ENCODE peak calls at places on chromosomes 2 and 18, in eight cellular contexts. One of them, this sample, is unnamed.

GRCh38 chr2:97011977-97012569 is 25.7 kb upstream of the FAM178B start:
- DNase-seq in choroid plexus epithelial cell: peak; percentile 86
- DNase-seq in upper lobe of right lung: no peak
- DNase-seq in fibroblast of mammary gland: peak; percentile 75
- DNase-seq in neural progenitor cell: peak; percentile 56
- DNase-seq in AG04449: peak; percentile 21
- DNase-seq in cardiac fibroblast: peak; percentile 82
- DNase-seq in fibroblast of the aortic adventitia: peak; percentile 82
- DNase-seq in this sample: peak; percentile 46

GRCh38 chr2:187338679-187339121 is 109.4 kb downstream of the CALCRL start:
- DNase-seq in choroid plexus epithelial cell: no peak
- DNase-seq in upper lobe of right lung: peak; percentile 47
- DNase-seq in fibroblast of mammary gland: no peak
- DNase-seq in neural progenitor cell: peak; percentile 15
- DNase-seq in AG04449: no peak
- DNase-seq in cardiac fibroblast: no peak
- DNase-seq in fibroblast of the aortic adventitia: no peak
- DNase-seq in this sample: no peak

GRCh38 chr2:46962751-46963150 is 47.1 kb upstream of the MCFD2 start:
- DNase-seq in choroid plexus epithelial cell: no peak
- DNase-seq in upper lobe of right lung: no peak
- DNase-seq in fibroblast of mammary gland: no peak
- DNase-seq in neural progenitor cell: no peak
- DNase-seq in AG04449: no peak
- DNase-seq in cardiac fibroblast: no peak
- DNase-seq in fibroblast of the aortic adventitia: no peak
- DNase-seq in this sample: no peak

GRCh38 chr2:224099846-224100643 is 61.0 kb upstream of the SERPINE2 start:
- DNase-seq in choroid plexus epithelial cell: no peak
- DNase-seq in upper lobe of right lung: no peak
- DNase-seq in fibroblast of mammary gland: no peak
- DNase-seq in neural progenitor cell: no peak
- DNase-seq in AG04449: no peak
- DNase-seq in cardiac fibroblast: no peak
- DNase-seq in fibroblast of the aortic adventitia: peak; percentile 53
- DNase-seq in this sample: no peak

GRCh38 chr2:3151153-3151918 is 226.3 kb downstream of the EIPR1 start:
- DNase-seq in choroid plexus epithelial cell: no peak
- DNase-seq in upper lobe of right lung: no peak
- DNase-seq in fibroblast of mammary gland: no peak
- DNase-seq in neural progenitor cell: no peak
- DNase-seq in AG04449: no peak
- DNase-seq in cardiac fibroblast: no peak
- DNase-seq in fibroblast of the aortic adventitia: no peak
- DNase-seq in this sample: no peak

GRCh38 chr18:65754121-65754520 is 3.3 kb downstream of the CDH7 start:
- DNase-seq in choroid plexus epithelial cell: peak; percentile 82
- DNase-seq in upper lobe of right lung: no peak
- DNase-seq in fibroblast of mammary gland: no peak
- DNase-seq in neural progenitor cell: no peak
- DNase-seq in AG04449: no peak
- DNase-seq in cardiac fibroblast: no peak
- DNase-seq in fibroblast of the aortic adventitia: no peak
- DNase-seq in this sample: no peak

GRCh38 chr2:159795781-159796667 is 2.0 kb downstream of the CD302 start:
- DNase-seq in choroid plexus epithelial cell: peak; percentile 53
- DNase-seq in upper lobe of right lung: no peak
- DNase-seq in fibroblast of mammary gland: no peak
- DNase-seq in neural progenitor cell: no peak
- DNase-seq in AG04449: no peak
- DNase-seq in cardiac fibroblast: no peak
- DNase-seq in fibroblast of the aortic adventitia: no peak
- DNase-seq in this sample: no peak

GRCh38 chr2:107570876-107571275 is 255.8 kb upstream of the RGPD4 start:
- DNase-seq in choroid plexus epithelial cell: no peak
- DNase-seq in upper lobe of right lung: no peak
- DNase-seq in fibroblast of mammary gland: no peak
- DNase-seq in neural progenitor cell: no peak
- DNase-seq in AG04449: no peak
- DNase-seq in cardiac fibroblast: no peak
- DNase-seq in fibroblast of the aortic adventitia: no peak
- DNase-seq in this sample: no peak

GRCh38 chr18:23551978-23552377 is 34.3 kb downstream of the NPC1 start:
- DNase-seq in choroid plexus epithelial cell: no peak
- DNase-seq in upper lobe of right lung: no peak
- DNase-seq in fibroblast of mammary gland: no peak
- DNase-seq in neural progenitor cell: no peak
- DNase-seq in AG04449: no peak
- DNase-seq in cardiac fibroblast: no peak
- DNase-seq in fibroblast of the aortic adventitia: no peak
- DNase-seq in this sample: no peak

DNA sequence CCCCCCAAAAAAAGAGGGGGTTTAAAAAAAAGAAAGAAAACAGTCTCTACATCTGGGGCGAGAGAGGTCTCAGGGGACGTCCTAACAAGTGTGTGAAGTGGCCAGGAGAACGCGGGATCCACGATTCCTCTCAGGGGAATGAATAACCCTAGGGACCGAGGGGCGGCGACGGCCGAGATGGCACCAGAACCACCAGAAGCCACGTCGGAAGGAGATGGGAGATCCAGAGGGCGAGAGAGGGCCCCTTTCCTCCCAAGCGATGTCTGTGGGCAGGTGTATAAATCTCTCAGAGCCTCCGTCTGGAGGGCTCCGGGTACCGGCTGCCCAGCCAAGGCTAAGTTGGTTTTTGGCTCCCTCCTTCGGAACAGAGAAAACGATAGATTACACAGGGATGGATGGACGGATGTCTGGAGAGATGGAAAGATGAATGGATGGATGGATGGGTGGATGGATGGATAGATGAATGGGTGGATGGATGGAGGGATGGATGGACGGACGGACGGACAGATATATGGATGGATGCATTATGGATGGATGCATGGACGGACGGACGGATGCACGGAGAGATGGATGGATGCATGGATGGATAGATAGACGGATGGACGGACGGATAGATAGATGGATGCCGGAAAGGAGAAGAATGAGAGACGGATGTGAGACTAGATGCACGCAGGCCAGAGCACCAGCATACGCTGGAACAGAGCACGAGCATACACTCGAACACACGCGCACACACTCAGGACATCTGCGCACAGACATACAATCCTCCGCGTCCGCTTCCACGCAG is 1.6 kb downstream of the EPHA4 start:
- DNase-seq in choroid plexus epithelial cell: peak; percentile 17
- DNase-seq in upper lobe of right lung: no peak
- DNase-seq in fibroblast of mammary gland: peak; percentile 31
- DNase-seq in neural progenitor cell: peak; percentile 75
- DNase-seq in AG04449: no peak
- DNase-seq in cardiac fibroblast: peak; percentile 6
- DNase-seq in fibroblast of the aortic adventitia: peak; percentile 8
- DNase-seq in this sample: no peak
- H3K4me3 ChIP-seq in choroid plexus epithelial cell: peak overlapping the region; percentile 62
- H3K4me3 ChIP-seq in upper lobe of right lung: peak overlapping the region; percentile 74
- H3K4me3 ChIP-seq in fibroblast of mammary gland: peak overlapping the region; percentile 89
- H3K4me3 ChIP-seq in neural progenitor cell: peak overlapping the region; percentile 97
- H3K4me3 ChIP-seq in AG04449: peak overlapping the region; percentile 91
- H3K4me3 ChIP-seq in cardiac fibroblast: peak overlapping the region; percentile 78
- H3K4me3 ChIP-seq in fibroblast of the aortic adventitia: peak overlapping the region; percentile 89
- H3K4me3 ChIP-seq in this sample: peak overlapping the region; percentile 91

GRCh38 chr18:27838230-27838629 is 338.7 kb downstream of the CDH2 start:
- DNase-seq in choroid plexus epithelial cell: no peak
- DNase-seq in upper lobe of right lung: no peak
- DNase-seq in fibroblast of mammary gland: peak; percentile 10
- DNase-seq in neural progenitor cell: no peak
- DNase-seq in AG04449: no peak
- DNase-seq in cardiac fibroblast: peak; percentile 42
- DNase-seq in fibroblast of the aortic adventitia: no peak
- DNase-seq in this sample: no peak
- TF ChIP-seq CTCF in choroid plexus epithelial cell: peak; percentile 2
- TF ChIP-seq CTCF in upper lobe of right lung: no peak
- TF ChIP-seq CTCF in fibroblast of mammary gland: no peak
- TF ChIP-seq CTCF in neural progenitor cell: no peak
- TF ChIP-seq CTCF in AG04449: no peak
- TF ChIP-seq CTCF in cardiac fibroblast: no peak
- TF ChIP-seq CTCF in fibroblast of the aortic adventitia: no peak
- TF ChIP-seq CTCF in this sample: no peak

GRCh38 chr2:37332560-37332959 is 7.9 kb upstream of the PRKD3 start:
- DNase-seq in choroid plexus epithelial cell: no peak
- DNase-seq in upper lobe of right lung: no peak
- DNase-seq in fibroblast of mammary gland: no peak
- DNase-seq in neural progenitor cell: no peak
- DNase-seq in AG04449: no peak
- DNase-seq in cardiac fibroblast: no peak
- DNase-seq in fibroblast of the aortic adventitia: no peak
- DNase-seq in this sample: no peak
- H3K4me3 ChIP-seq in choroid plexus epithelial cell: no peak overlapping the region
- H3K4me3 ChIP-seq in upper lobe of right lung: no peak overlapping the region
- H3K4me3 ChIP-seq in fibroblast of mammary gland: no peak overlapping the region
- H3K4me3 ChIP-seq in neural progenitor cell: no peak overlapping the region
- H3K4me3 ChIP-seq in AG04449: no peak overlapping the region
- H3K4me3 ChIP-seq in cardiac fibroblast: no peak overlapping the region
- H3K4me3 ChIP-seq in fibroblast of the aortic adventitia: no peak overlapping the region
- H3K4me3 ChIP-seq in this sample: no peak overlapping the region

DNA sequence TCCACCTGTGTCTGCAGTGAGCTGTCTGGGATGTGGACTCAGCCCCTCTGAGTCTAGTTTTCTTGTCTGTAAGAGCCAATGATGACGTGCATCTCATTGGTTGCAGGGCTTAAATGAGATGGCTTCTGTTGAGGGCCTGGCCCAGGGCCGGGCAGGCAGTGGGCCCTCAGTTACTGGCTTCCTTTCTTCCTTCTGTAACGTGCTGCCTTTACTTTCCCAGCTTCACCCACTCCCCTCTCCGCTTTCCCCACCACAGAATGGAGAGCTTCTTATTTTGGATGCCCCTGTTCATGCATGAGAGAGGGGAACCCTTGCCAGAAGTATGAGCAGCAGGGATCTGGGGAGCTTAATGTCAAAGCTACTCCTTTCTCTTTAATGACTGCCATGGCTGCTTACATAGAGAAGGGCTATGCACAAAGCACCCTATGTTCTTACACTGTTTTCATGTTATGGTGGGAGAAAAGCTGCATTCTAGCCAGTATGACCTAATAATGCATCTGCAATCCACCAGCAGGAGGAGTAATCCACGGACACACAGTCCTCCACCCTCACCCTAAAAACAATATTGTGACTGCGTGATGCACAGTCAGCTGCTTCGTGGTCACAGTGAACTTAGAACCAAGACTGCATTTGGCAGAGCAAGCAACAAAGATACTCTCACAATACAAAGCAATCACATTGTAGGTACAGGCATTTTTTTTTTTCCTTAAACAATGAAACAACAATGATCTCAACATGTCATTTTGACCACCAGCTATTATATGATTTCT is 37.2 kb downstream of the CREG2 start:
- DNase-seq in choroid plexus epithelial cell: peak; percentile 83
- DNase-seq in upper lobe of right lung: no peak
- DNase-seq in fibroblast of mammary gland: peak; percentile 80
- DNase-seq in neural progenitor cell: no peak
- DNase-seq in AG04449: no peak
- DNase-seq in cardiac fibroblast: peak; percentile 80
- DNase-seq in fibroblast of the aortic adventitia: peak; percentile 64
- DNase-seq in this sample: no peak
- TF ChIP-seq CTCF in choroid plexus epithelial cell: peak; percentile 76
- TF ChIP-seq CTCF in upper lobe of right lung: peak; percentile 33
- TF ChIP-seq CTCF in fibroblast of mammary gland: peak; percentile 57
- TF ChIP-seq CTCF in neural progenitor cell: peak; percentile 26
- TF ChIP-seq CTCF in AG04449: peak; percentile 42
- TF ChIP-seq CTCF in cardiac fibroblast: peak; percentile 60
- TF ChIP-seq CTCF in fibroblast of the aortic adventitia: peak; percentile 58
- TF ChIP-seq CTCF in this sample: peak; percentile 52

DNA sequence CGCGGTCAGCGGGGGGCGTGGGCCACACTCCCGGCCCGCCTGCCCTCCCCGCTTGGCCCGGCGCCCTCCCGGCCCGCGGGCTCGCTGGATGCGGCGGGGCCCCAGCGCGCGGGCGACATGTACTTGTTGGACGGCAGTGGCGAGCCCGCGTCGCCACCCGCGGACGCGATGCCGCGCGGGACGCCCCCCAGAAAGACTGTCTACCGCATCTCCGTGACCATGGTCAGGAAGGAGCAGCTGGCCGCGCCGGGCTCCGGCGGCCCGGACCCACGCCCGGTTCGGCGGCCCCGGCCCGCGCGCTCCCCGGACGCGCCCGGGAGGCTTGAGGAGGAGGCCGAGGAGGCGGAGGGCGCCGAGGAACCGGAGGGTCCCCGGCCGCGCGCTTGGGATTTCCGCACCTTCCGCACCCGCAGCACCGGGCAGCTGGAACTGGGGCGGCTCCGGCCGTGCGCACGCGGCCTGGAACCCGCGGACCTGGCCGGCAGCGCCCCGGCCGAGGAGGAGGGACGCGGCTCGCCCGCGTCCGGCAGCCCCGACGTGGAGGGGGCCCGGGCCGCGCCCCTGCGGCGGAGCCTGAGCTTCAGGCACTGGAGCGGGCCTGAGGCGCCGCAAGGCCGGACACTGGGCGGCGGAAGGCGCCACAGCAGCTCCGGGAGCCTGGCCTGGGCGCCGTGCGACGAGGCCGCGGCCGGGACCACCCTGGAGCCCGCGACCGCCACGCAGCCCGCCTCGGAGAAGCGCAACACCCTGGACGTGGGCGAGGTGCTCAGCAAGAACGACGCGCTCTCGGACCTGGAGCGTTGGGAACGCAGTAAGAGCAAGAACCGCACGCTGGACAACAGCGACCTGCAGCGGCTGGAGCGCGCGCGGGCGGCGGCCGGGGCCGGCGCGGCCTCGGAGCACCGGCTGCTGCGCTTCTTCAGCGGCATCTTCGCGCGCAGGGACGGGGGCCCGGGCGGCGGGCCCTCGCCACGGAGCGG is 176.4 kb downstream of the AGAP1 start:
- DNase-seq in choroid plexus epithelial cell: peak; percentile 87
- DNase-seq in upper lobe of right lung: peak; percentile 74
- DNase-seq in fibroblast of mammary gland: peak; percentile 79
- DNase-seq in neural progenitor cell: peak; percentile 92
- DNase-seq in AG04449: no peak
- DNase-seq in cardiac fibroblast: peak; percentile 79
- DNase-seq in fibroblast of the aortic adventitia: peak; percentile 78
- DNase-seq in this sample: peak; percentile 39
- H3K4me3 ChIP-seq in choroid plexus epithelial cell: peak overlapping the region; percentile 59
- H3K4me3 ChIP-seq in upper lobe of right lung: peak overlapping the region; percentile 43
- H3K4me3 ChIP-seq in fibroblast of mammary gland: peak overlapping the region; percentile 3
- H3K4me3 ChIP-seq in neural progenitor cell: peak overlapping the region; percentile 72
- H3K4me3 ChIP-seq in AG04449: peak overlapping the region; percentile 55
- H3K4me3 ChIP-seq in cardiac fibroblast: peak overlapping the region; percentile 19
- H3K4me3 ChIP-seq in fibroblast of the aortic adventitia: peak overlapping the region; percentile 62
- H3K4me3 ChIP-seq in this sample: peak overlapping the region; percentile 5

DNA sequence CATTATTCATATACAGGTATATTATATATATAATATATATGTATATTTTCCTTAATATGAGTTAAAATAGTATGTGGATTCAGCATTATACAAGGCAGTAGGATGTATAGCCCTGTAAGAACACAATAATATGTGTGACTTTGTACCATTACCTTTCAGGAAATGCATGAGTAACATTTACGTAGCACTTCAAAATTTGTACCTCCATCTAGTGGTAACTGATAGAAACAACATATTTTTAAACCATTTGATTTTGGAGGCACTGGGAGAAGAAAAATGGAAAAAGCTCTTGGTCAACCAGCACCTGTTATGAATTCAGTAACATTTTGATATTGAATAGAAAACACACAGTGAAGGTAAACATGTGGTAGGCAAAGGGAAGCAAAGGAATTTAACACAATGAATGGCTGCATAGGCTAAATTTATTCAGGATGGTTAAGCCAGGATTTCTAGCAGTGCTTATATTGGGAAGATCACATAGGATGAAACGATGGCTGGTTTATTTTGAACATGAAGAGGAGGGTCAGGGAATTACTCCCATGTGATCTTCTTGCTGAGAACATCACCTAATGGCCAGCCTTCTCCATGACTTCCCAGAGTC is 565.5 kb downstream of the CCDC85A start:
- DNase-seq in choroid plexus epithelial cell: peak; percentile 68
- DNase-seq in upper lobe of right lung: no peak
- DNase-seq in fibroblast of mammary gland: peak; percentile 63
- DNase-seq in neural progenitor cell: peak; percentile 34
- DNase-seq in AG04449: peak; percentile 21
- DNase-seq in cardiac fibroblast: peak; percentile 72
- DNase-seq in fibroblast of the aortic adventitia: peak; percentile 66
- DNase-seq in this sample: no peak
- TF ChIP-seq CTCF in choroid plexus epithelial cell: peak; percentile 48
- TF ChIP-seq CTCF in upper lobe of right lung: peak; percentile 52
- TF ChIP-seq CTCF in fibroblast of mammary gland: peak; percentile 55
- TF ChIP-seq CTCF in neural progenitor cell: peak; percentile 68
- TF ChIP-seq CTCF in AG04449: peak; percentile 22
- TF ChIP-seq CTCF in cardiac fibroblast: peak; percentile 36
- TF ChIP-seq CTCF in fibroblast of the aortic adventitia: peak; percentile 48
- TF ChIP-seq CTCF in this sample: peak; percentile 39

This sample was measured in AG09309.